ENCODE peak calls at places on chromosome 20, in four cellular contexts. One of them, this sample, is unnamed.

GRCh38 chr20:49446808-49447207 is 35.7 kb downstream of the KCNB1 start:
- DNase-seq in HFFc6: peak
- DNase-seq in renal cortical epithelial cell: no peak
- DNase-seq in Calu3: no peak
- DNase-seq in this sample: no peak

GRCh38 chr20:62178316-62179161 is 4.3 kb upstream of the MTG2 start:
- DNase-seq in HFFc6: no peak
- DNase-seq in renal cortical epithelial cell: no peak
- DNase-seq in Calu3: no peak
- DNase-seq in this sample: no peak

GRCh38 chr20:56778765-56779195 is 149.7 kb downstream of the TFAP2C start:
- DNase-seq in HFFc6: peak
- DNase-seq in renal cortical epithelial cell: peak
- DNase-seq in Calu3: peak
- DNase-seq in this sample: no peak

GRCh38 chr20:43938932-43939761 is 24.5 kb downstream of the TOX2 start:
- DNase-seq in HFFc6: peak
- DNase-seq in renal cortical epithelial cell: peak
- DNase-seq in Calu3: peak
- DNase-seq in this sample: no peak

GRCh38 chr20:38139919-38140753 is 24.9 kb downstream of the TGM2 start:
- DNase-seq in HFFc6: peak
- DNase-seq in renal cortical epithelial cell: no peak
- DNase-seq in Calu3: no peak
- DNase-seq in this sample: no peak

GRCh38 chr20:45372646-45373352 is 5.3 kb downstream of the TP53TG5 start:
- DNase-seq in HFFc6: no peak
- DNase-seq in renal cortical epithelial cell: no peak
- DNase-seq in Calu3: no peak
- DNase-seq in this sample: no peak

GRCh38 chr20:23287366-23288190 is 63.0 kb upstream of the NXT1 start:
- DNase-seq in HFFc6: no peak
- DNase-seq in renal cortical epithelial cell: no peak
- DNase-seq in Calu3: no peak
- DNase-seq in this sample: no peak

GRCh38 chr20:38674178-38675133 is 49.8 kb upstream of the SLC32A1 start:
- DNase-seq in HFFc6: no peak
- DNase-seq in renal cortical epithelial cell: no peak
- DNase-seq in Calu3: no peak
- DNase-seq in this sample: peak

GRCh38 chr20:49775229-49775693 is 37.4 kb upstream of the SLC9A8 start:
- DNase-seq in HFFc6: no peak
- DNase-seq in renal cortical epithelial cell: peak
- DNase-seq in Calu3: peak
- DNase-seq in this sample: no peak

GRCh38 chr20:62617711-62618483 is 24.4 kb upstream of the SLCO4A1 start:
- DNase-seq in HFFc6: no peak
- DNase-seq in renal cortical epithelial cell: peak
- DNase-seq in Calu3: peak
- DNase-seq in this sample: no peak

GRCh38 chr20:2114990-2115681 is 13.5 kb downstream of the STK35 start:
- DNase-seq in HFFc6: no peak
- DNase-seq in renal cortical epithelial cell: no peak
- DNase-seq in Calu3: no peak
- DNase-seq in this sample: no peak

GRCh38 chr20:50245561-50246366 is 55.1 kb downstream of the CEBPB start:
- DNase-seq in HFFc6: peak
- DNase-seq in renal cortical epithelial cell: peak
- DNase-seq in Calu3: peak
- DNase-seq in this sample: no peak

GRCh38 chr20:38196592-38196991 is 31.5 kb upstream of the TGM2 start:
- DNase-seq in HFFc6: peak
- DNase-seq in renal cortical epithelial cell: no peak
- DNase-seq in Calu3: no peak
- DNase-seq in this sample: no peak

GRCh38 chr20:46237736-46238135 is 70.6 kb downstream of the CDH22 start:
- DNase-seq in HFFc6: no peak
- DNase-seq in renal cortical epithelial cell: no peak
- DNase-seq in Calu3: no peak
- DNase-seq in this sample: no peak

GRCh38 chr20:15619341-15619740 is 953.9 kb downstream of the KIF16B start:
- DNase-seq in HFFc6: no peak
- DNase-seq in renal cortical epithelial cell: no peak
- DNase-seq in Calu3: no peak
- DNase-seq in this sample: no peak

GRCh38 chr20:3532089-3532615 is 61.3 kb downstream of the ATRN start:
- DNase-seq in HFFc6: no peak
- DNase-seq in renal cortical epithelial cell: peak
- DNase-seq in Calu3: no peak
- DNase-seq in this sample: no peak

GRCh38 chr20:20220137-20220536 is 147.8 kb upstream of the INSM1 start:
- DNase-seq in HFFc6: no peak
- DNase-seq in renal cortical epithelial cell: no peak
- DNase-seq in Calu3: no peak
- DNase-seq in this sample: no peak

GRCh38 chr20:2653511-2654383 is 1.3 kb downstream of the NOP56 start:
- DNase-seq in HFFc6: no peak
- DNase-seq in renal cortical epithelial cell: no peak
- DNase-seq in Calu3: no peak
- DNase-seq in this sample: no peak

GRCh38 chr20:48584391-48585249 is 243.2 kb downstream of the PREX1 start:
- DNase-seq in HFFc6: no peak
- DNase-seq in renal cortical epithelial cell: no peak
- DNase-seq in Calu3: no peak
- DNase-seq in this sample: no peak

This sample was measured in T-helper 22 cell.